ENCODE peak calls at places on chromosomes 11 and 22, in six cellular contexts. D, R, Q, Y, W and N are unnamed samples.

GRCh38 chr22:37044634-37045625 is 6.6 kb upstream of the KCTD17 start:
- DNase-seq in D (peak), R (no peak), Q (no peak), Y (no peak), W (no peak), N (peak)

GRCh38 chr11:74726547-74727182 is 4.6 kb downstream of the CHRDL2 start:
- DNase-seq in D (peak), R (no peak), Q (peak), Y (peak), W (peak), N (peak)

GRCh38 chr22:23431337-23432072 is 148.6 kb downstream of the IGLL1 start:
- DNase-seq in D (no peak), R (no peak), Q (no peak), Y (no peak), W (no peak), N (no peak)

GRCh38 chr11:19867064-19867463 is 154.4 kb downstream of the NAV2 start:
- DNase-seq in D (no peak), R (no peak), Q (no peak), Y (no peak), W (no peak), N (no peak)

GRCh38 chr11:119696378-119697157 is 32.4 kb downstream of the NECTIN1 start:
- DNase-seq in D (peak), R (no peak), Q (no peak), Y (no peak), W (peak), N (peak)

GRCh38 chr11:2376751-2377451 is at the start of gene CD81:
- DNase-seq in D (no peak), R (no peak), Q (peak), Y (peak), W (peak), N (no peak)

GRCh38 chr11:105046898-105047579 is 1.9 kb upstream of the CARD16 start:
- DNase-seq in D (peak), R (no peak), Q (peak), Y (peak), W (no peak), N (peak)

GRCh38 chr11:69377953-69378302 is 84.0 kb downstream of the MYEOV start:
- DNase-seq in D (no peak), R (no peak), Q (no peak), Y (no peak), W (no peak), N (no peak)

GRCh38 chr22:32531955-32532818 is 57.6 kb downstream of the FBXO7 start:
- DNase-seq in D (no peak), R (peak), Q (peak), Y (no peak), W (peak), N (no peak)

GRCh38 chr11:73206751-73207280 is 11.3 kb upstream of the P2RY2 start:
- DNase-seq in D (peak), R (no peak), Q (no peak), Y (no peak), W (no peak), N (no peak)